ENCODE peak calls at places on chromosomes 1 and 21, in five cellular contexts. K is hepatocyte; C is psoas muscle; J is GM13977; Z is activated CD8-positive, alpha-beta memory T cell treated with anti-CD3 and anti-CD28 coated beads, Interleukin-2, amount 50 U/mL, for 4 hours. Q is an unnamed sample.

GRCh38 chr21:38802050-38803026 is 3.4 kb upstream of the ETS2 start:
- DNase-seq in K (peak), J (no peak), Z (no peak), C (no peak), Q (no peak)

GRCh38 chr1:7401814-7402547 is 369.1 kb upstream of the VAMP3 start:
- DNase-seq in C (no peak), K (peak), J (no peak), Z (no peak), Q (no peak)

GRCh38 chr1:17404820-17405219 is 32.8 kb downstream of the PADI6 start:
- DNase-seq in K (no peak), Z (no peak), C (no peak), J (no peak), Q (no peak)

GRCh38 chr1:201850053-201850397 is 21.1 kb downstream of the IPO9 start:
- DNase-seq in C (no peak), J (no peak), K (no peak), Z (no peak), Q (no peak)

GRCh38 chr1:232211149-232211548 is 418.8 kb downstream of the SIPA1L2 start:
- DNase-seq in C (no peak), K (no peak), Z (no peak), J (no peak), Q (no peak)

GRCh38 chr1:243924188-243924587 is 74.1 kb upstream of the AKT3 start:
- DNase-seq in J (no peak), C (no peak), K (no peak), Z (no peak), Q (no peak)

GRCh38 chr1:1760345-1760650 is 18.0 kb downstream of the NADK start:
- DNase-seq in Z (no peak), J (no peak), C (no peak), K (no peak), Q (no peak)

GRCh38 chr1:218591966-218592365 is 246.8 kb downstream of the TGFB2 start:
- DNase-seq in K (no peak), J (no peak), Z (no peak), C (no peak), Q (no peak)

GRCh38 chr1:27862671-27863551 is 9.4 kb upstream of the THEMIS2 start:
- DNase-seq in K (peak), Z (no peak), J (no peak), C (peak), Q (no peak)

GRCh38 chr1:230160957-230161771 is 94.1 kb downstream of the GALNT2 start:
- DNase-seq in J (no peak), Z (no peak), C (no peak), K (peak), Q (no peak)

GRCh38 chr1:23156940-23157339 is 11.7 kb downstream of the LUZP1 start:
- DNase-seq in C (no peak), Z (no peak), J (no peak), K (no peak), Q (no peak)